ENCODE peak calls at places on chromosomes 11 and 22, in eight cellular contexts. H is K562; O is heart right ventricle; I is H9; Y is Peyer's patch; E is CD8-positive, alpha-beta memory T cell; S is CD4-positive, alpha-beta memory T cell; T is thoracic aorta. U is an unnamed sample. For H3K27me3, the result is how much of the 10 kb centered on the place peaks cover.

GRCh38 chr11:14288189-14288935 is 70.6 kb downstream of the RRAS2 start:
- DNase-seq in H (no peak), O (no peak), I (no peak), Y (no peak), E (no peak), S (peak), T (no peak), U (no peak)

GRCh38 chr11:46361283-46362145 is 14.3 kb downstream of the DGKZ start:
- DNase-seq in H (peak), O (peak), I (no peak), Y (peak), E (peak), S (peak), T (no peak), U (peak)

GRCh38 chr11:3095712-3096361 is 38.6 kb upstream of the CARS1 start:
- DNase-seq in H (no peak), O (peak), I (no peak), Y (peak), E (no peak), S (no peak), T (no peak), U (no peak)

GRCh38 chr11:66739983-66740382 is 11.0 kb upstream of the SPTBN2 start:
- DNase-seq in H (no peak), O (no peak), I (no peak), Y (no peak), E (no peak), S (no peak), T (no peak), U (no peak)

GRCh38 chr11:61826930-61827572 is 1.0 kb upstream of the FADS2 start:
- DNase-seq in H (no peak), O (no peak), I (no peak), Y (no peak), E (no peak), S (no peak), T (no peak), U (no peak)

GRCh38 chr22:27318516-27318915 is 483.0 kb downstream of the MN1 start:
- DNase-seq in H (no peak), O (no peak), I (peak), Y (no peak), E (no peak), S (no peak), T (no peak), U (no peak)

GRCh38 chr11:100712618-100713017 is 25.5 kb downstream of the ARHGAP42 start:
- DNase-seq in H (no peak), O (no peak), I (no peak), Y (no peak), E (no peak), S (no peak), T (no peak), U (no peak)

GRCh38 chr11:59776210-59777066 is 21.3 kb downstream of the STX3 start:
- DNase-seq in H (peak), O (no peak), I (no peak), Y (peak), E (no peak), S (no peak), T (no peak), U (no peak)

GRCh38 chr11:114131366-114131963 is 72.0 kb downstream of the ZBTB16 start:
- DNase-seq in H (no peak), O (no peak), I (no peak), Y (no peak), E (peak), S (peak), T (no peak), U (no peak)

GRCh38 chr11:100860318-100860896 is 173.3 kb downstream of the ARHGAP42 start:
- DNase-seq in H (no peak), O (no peak), I (no peak), Y (no peak), E (no peak), S (no peak), T (no peak), U (no peak)

GRCh38 chr11:46416656-46417055 is 25.1 kb upstream of the CHRM4 start:
- DNase-seq in H (no peak), O (no peak), I (no peak), Y (no peak), E (no peak), S (no peak), T (no peak), U (no peak)

GRCh38 chr11:16804104-16804947 is 65.9 kb downstream of the C11orf58 start:
- DNase-seq in H (no peak), O (no peak), I (no peak), Y (peak), E (no peak), S (peak), T (no peak), U (no peak)

GRCh38 chr11:31825453-31826391 is 14.6 kb upstream of the PAX6 start:
- DNase-seq in H (no peak), O (no peak), I (peak), Y (no peak), E (no peak), S (no peak), T (no peak), U (no peak)

GRCh38 chr22:38755155-38755910 is 465 bp downstream of the SUN2 start:
- DNase-seq in H (peak), O (peak), I (peak), Y (peak), E (peak), S (peak), T (peak), U (peak)

DNA sequence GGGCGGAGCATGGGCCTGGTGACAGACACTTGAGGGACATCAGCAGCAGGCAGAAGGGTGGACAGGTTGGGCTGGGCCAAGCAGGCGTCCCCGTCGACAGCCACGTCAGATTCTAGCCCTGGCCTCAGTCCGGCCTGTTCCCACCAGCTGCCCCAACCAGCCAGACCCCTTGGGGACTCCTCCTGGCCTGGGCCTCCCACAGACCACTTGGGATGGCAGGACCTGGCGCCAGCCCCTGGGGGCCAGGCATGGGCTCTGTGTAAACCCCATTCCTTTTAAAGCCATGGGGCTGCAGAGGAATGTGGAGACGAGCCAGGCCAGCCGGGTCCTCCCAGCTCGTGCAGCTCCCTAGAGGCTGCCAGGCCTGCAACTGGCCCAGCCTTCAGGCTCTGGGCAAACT is 4.7 kb upstream of the SUSD2 start:
- DNase-seq in H (no peak), O (peak), I (no peak), Y (no peak), E (no peak), S (no peak), T (no peak), U (peak)
- H3K27ac ChIP-seq in H (no peak), O (peak), I (no peak), Y (no peak), E (no peak), S (no peak), T (peak), U (peak)

GRCh38 chr11:69703711-69704507 is at the start of gene FGF19:
- DNase-seq in H (no peak), O (no peak), I (peak), Y (no peak), E (no peak), S (no peak), T (no peak), U (no peak)
- H3K27me3 ChIP-seq in H (under half), O (half or more), I (under half), Y (under half), E (under half), S (under half), T (under half), U (under half)

GRCh38 chr22:45320326-45320976 is 10.7 kb downstream of the FAM118A start:
- DNase-seq in H (no peak), O (no peak), I (no peak), Y (no peak), E (no peak), S (no peak), T (no peak), U (no peak)
- H3K27ac ChIP-seq in H (no peak), O (peak), I (no peak), Y (peak), E (peak), S (peak), T (peak), U (peak)

GRCh38 chr11:72673284-72673942 is 809 bp downstream of the PDE2A start:
- DNase-seq in H (no peak), O (no peak), I (no peak), Y (no peak), E (no peak), S (no peak), T (no peak), U (no peak)
- H3K27me3 ChIP-seq in H (half or more), O (under half), I (under half), Y (under half), E (half or more), S (under half), T (under half), U (under half)

GRCh38 chr22:21919526-21920307 is 32.9 kb downstream of the PPM1F start:
- DNase-seq in H (no peak), O (no peak), I (no peak), Y (no peak), E (no peak), S (no peak), T (no peak), U (no peak)
- H3K27ac ChIP-seq in H (no peak), O (no peak), I (no peak), Y (no peak), E (no peak), S (no peak), T (no peak), U (no peak)

U was measured in tibial artery.